ENCODE peak calls at places on chromosome 6, in seven cellular contexts. W is activated CD8-positive, alpha-beta memory T cell treated with anti-CD3 and anti-CD28 coated beads for 4 hours; C is ureter; O is NCI-H69; B is cardiac fibroblast; E is iPS DF 19.7; S is germinal center. T is an unnamed sample.

GRCh38 chr6:158943380-158944032 is 56.5 kb downstream of the RSPH3 start:
- DNase-seq in W (no peak), C (no peak), O (no peak), B (no peak), E (no peak), S (no peak), T (no peak)

GRCh38 chr6:81806793-81807565 is 54.5 kb upstream of the TENT5A start:
- DNase-seq in W (no peak), C (no peak), O (peak; percentile 44), B (no peak), E (no peak), S (no peak), T (no peak)

GRCh38 chr6:44804546-44804945 is 417.0 kb downstream of the CDC5L start:
- DNase-seq in W (no peak), C (no peak), O (no peak), B (no peak), E (no peak), S (no peak), T (no peak)

GRCh38 chr6:65998544-65998943 is 291.5 kb upstream of the EYS start:
- DNase-seq in W (no peak), C (no peak), O (no peak), B (no peak), E (no peak), S (no peak), T (no peak)

GRCh38 chr6:108684809-108685329 is 124.2 kb downstream of the FOXO3 start:
- DNase-seq in W (no peak), C (no peak), O (peak; percentile 46), B (no peak), E (no peak), S (no peak), T (no peak)

GRCh38 chr6:90393232-90393884 is 96.7 kb upstream of the BACH2 start:
- DNase-seq in W (peak; percentile 53), C (peak; percentile 65), O (peak; percentile 62), B (peak; percentile 70), E (no peak), S (peak; percentile 55), T (no peak)

GRCh38 chr6:33826537-33826936 is 22.7 kb upstream of the MLN start:
- DNase-seq in W (no peak), C (no peak), O (peak; percentile 78), B (no peak), E (no peak), S (no peak), T (no peak)

GRCh38 chr6:139996253-139996834 is 621.9 kb upstream of the CITED2 start:
- DNase-seq in W (no peak), C (no peak), O (peak; percentile 62), B (peak; percentile 20), E (no peak), S (peak; percentile 3), T (no peak)

GRCh38 chr6:34145161-34146020 is 496 bp downstream of the GRM4 start:
- DNase-seq in W (no peak), C (no peak), O (peak; percentile 89), B (peak; percentile 64), E (no peak), S (peak; percentile 24), T (no peak)

GRCh38 chr6:25958700-25959162 is 3.9 kb upstream of the TRIM38 start:
- DNase-seq in W (no peak), C (no peak), O (no peak), B (no peak), E (no peak), S (no peak), T (no peak)

GRCh38 chr6:36319436-36319762 is 17.3 kb downstream of the BNIP5 start:
- DNase-seq in W (no peak), C (no peak), O (peak; percentile 98), B (no peak), E (no peak), S (no peak), T (no peak)

GRCh38 chr6:103284835-103285234 is 1574.9 kb downstream of the HACE1 start:
- DNase-seq in W (no peak), C (no peak), O (no peak), B (no peak), E (no peak), S (no peak), T (no peak)

GRCh38 chr6:22880686-22881433 is 311.5 kb downstream of the HDGFL1 start:
- DNase-seq in W (no peak), C (no peak), O (no peak), B (peak; percentile 95), E (no peak), S (no peak), T (no peak)

GRCh38 chr6:68197356-68197755 is 437.7 kb upstream of the ADGRB3 start:
- DNase-seq in W (no peak), C (no peak), O (no peak), B (peak; percentile 7), E (no peak), S (no peak), T (no peak)

GRCh38 chr6:141229296-141229695 is 903.4 kb upstream of the GJE1 start:
- DNase-seq in W (no peak), C (no peak), O (no peak), B (no peak), E (no peak), S (no peak), T (no peak)

GRCh38 chr6:163347021-163347446 is 67.5 kb upstream of the QKI start:
- DNase-seq in W (no peak), C (no peak), O (no peak), B (peak; percentile 30), E (no peak), S (no peak), T (no peak)

GRCh38 chr6:25329156-25329555 is 50.0 kb downstream of the CARMIL1 start:
- DNase-seq in W (no peak), C (no peak), O (peak; percentile 86), B (no peak), E (no peak), S (no peak), T (no peak)

GRCh38 chr6:157655139-157655538 is 167.9 kb upstream of the SNX9 start:
- DNase-seq in W (no peak), C (no peak), O (no peak), B (no peak), E (no peak), S (no peak), T (no peak)

GRCh38 chr6:166305562-166306117 is 2.6 kb downstream of the PRR18 start:
- DNase-seq in W (no peak), C (no peak), O (peak; percentile 35), B (no peak), E (no peak), S (no peak), T (no peak)

GRCh38 chr6:9064156-9064555 is 628.8 kb upstream of the SLC35B3 start:
- DNase-seq in W (no peak), C (no peak), O (peak; percentile 90), B (no peak), E (no peak), S (no peak), T (no peak)

GRCh38 chr6:24888967-24889366 is 46.8 kb downstream of the RIPOR2 start:
- DNase-seq in W (no peak), C (no peak), O (peak; percentile 53), B (no peak), E (no peak), S (no peak), T (no peak)

GRCh38 chr6:159252955-159253508 is 83.8 kb downstream of the FNDC1 start:
- DNase-seq in W (no peak), C (no peak), O (peak; percentile 78), B (peak; percentile 49), E (peak; percentile 30), S (peak; percentile 66), T (peak; percentile 47)

GRCh38 chr6:30752164-30752927 is 8.0 kb upstream of the IER3 start:
- DNase-seq in W (no peak), C (peak; percentile 97), O (peak; percentile 61), B (peak; percentile 100), E (no peak), S (no peak), T (no peak)

GRCh38 chr6:291148-291696 is 1.1 kb upstream of the DUSP22 start:
- DNase-seq in W (no peak), C (no peak), O (no peak), B (peak; percentile 51), E (no peak), S (no peak), T (no peak)

GRCh38 chr6:127737009-127737486 is 160.1 kb downstream of the C6orf58 start:
- DNase-seq in W (peak; percentile 7), C (peak; percentile 57), O (peak; percentile 97), B (peak; percentile 84), E (peak; percentile 12), S (peak; percentile 13), T (peak; percentile 39)

GRCh38 chr6:105564503-105564902 is 161.6 kb upstream of the PREP start:
- DNase-seq in W (no peak), C (no peak), O (no peak), B (no peak), E (no peak), S (no peak), T (no peak)

GRCh38 chr6:44119704-44120262 is 7.5 kb downstream of the MRPL14 start:
- DNase-seq in W (no peak), C (no peak), O (no peak), B (no peak), E (no peak), S (no peak), T (no peak)

GRCh38 chr6:97437087-97437486 is 154.1 kb upstream of the MMS22L start:
- DNase-seq in W (no peak), C (no peak), O (peak; percentile 76), B (peak; percentile 43), E (no peak), S (peak; percentile 15), T (peak; percentile 11)

GRCh38 chr6:157943249-157943963 is 38.3 kb upstream of the SYNJ2 start:
- DNase-seq in W (no peak), C (no peak), O (no peak), B (no peak), E (no peak), S (no peak), T (no peak)

GRCh38 chr6:137084090-137084489 is 39.3 kb upstream of the IL20RA start:
- DNase-seq in W (no peak), C (no peak), O (no peak), B (no peak), E (no peak), S (no peak), T (no peak)

GRCh38 chr6:160733045-160733646 is 31.1 kb downstream of the PLG start:
- DNase-seq in W (no peak), C (peak; percentile 54), O (peak; percentile 68), B (peak; percentile 64), E (peak; percentile 28), S (peak; percentile 49), T (peak; percentile 48)